ENCODE peak calls at places on chromosomes 11 and 22, in ten cellular contexts. Y is Daoy; P is NCI-H69; H is stimulated activated naive CD4-positive, alpha-beta T cell; O is substantia nigra; L is NCI-H1105; J is midbrain; E is fibroblast of lung; N is pulmonary artery endothelial cell; T is activated naive CD4-positive, alpha-beta T cell treated with Interleukin-2 at 50 U/mL for 16 hours. K is an unnamed sample.

GRCh38 chr11:112223125-112223524 is 3.1 kb upstream of the PTS start:
- DNase-seq in H (no peak), O (no peak), N (no peak), T (no peak), E (no peak), P (no peak), J (no peak), L (no peak), Y (no peak), K (no peak)

GRCh38 chr11:128759597-128759996 is 65.7 kb downstream of the FLI1 start:
- DNase-seq in O (no peak), N (no peak), E (no peak), T (no peak), J (no peak), L (no peak), P (no peak), Y (peak; percentile 50), H (no peak), K (no peak)

GRCh38 chr11:14554959-14555358 is 34.8 kb upstream of the PSMA1 start:
- DNase-seq in O (no peak), Y (no peak), J (no peak), T (no peak), H (peak; percentile 88), N (no peak), P (no peak), E (peak; percentile 89), L (no peak), K (peak; percentile 94)

GRCh38 chr11:2799881-2800654 is 85.5 kb downstream of the CDKN1C start:
- DNase-seq in H (no peak), L (no peak), E (no peak), T (no peak), O (no peak), Y (no peak), J (no peak), P (peak; percentile 51), N (no peak), K (no peak)

GRCh38 chr11:14022821-14023220 is 60.3 kb downstream of the SPON1 start:
- DNase-seq in Y (no peak), L (no peak), E (no peak), H (no peak), O (no peak), J (no peak), N (no peak), T (no peak), P (peak; percentile 89), K (no peak)

GRCh38 chr22:32660292-32660691 is 141.2 kb upstream of the TIMP3 start:
- DNase-seq in T (peak; percentile 36), Y (peak; percentile 73), E (peak; percentile 71), N (no peak), H (peak; percentile 46), O (peak; percentile 57), L (peak; percentile 58), P (peak; percentile 56), J (peak; percentile 27), K (peak; percentile 69)

GRCh38 chr11:65356394-65356972 is 1.9 kb downstream of the TIGD3 start:
- DNase-seq in T (no peak), P (no peak), L (no peak), N (no peak), E (no peak), J (no peak), H (no peak), Y (no peak), O (no peak), K (no peak)

GRCh38 chr11:10355257-10355661 is 50.4 kb downstream of the ADM start:
- DNase-seq in E (peak; percentile 63), N (no peak), O (no peak), P (no peak), H (no peak), T (no peak), J (no peak), Y (no peak), L (no peak), K (no peak)

GRCh38 chr11:66883021-66883968 is 26.4 kb downstream of the LRFN4 start:
- DNase-seq in E (peak; percentile 71), T (peak; percentile 69), L (peak; percentile 62), J (peak; percentile 81), H (peak; percentile 51), O (peak; percentile 83), P (peak; percentile 93), N (peak; percentile 17), Y (peak; percentile 76), K (peak; percentile 39)

GRCh38 chr11:101444164-101444563 is 139.6 kb downstream of the TRPC6 start:
- DNase-seq in Y (no peak), E (peak; percentile 17), O (no peak), L (no peak), P (no peak), N (no peak), T (no peak), H (no peak), J (no peak), K (no peak)

GRCh38 chr11:27201454-27202302 is 161.1 kb downstream of the BBOX1 start:
- DNase-seq in Y (peak; percentile 90), L (peak; percentile 95), H (no peak), P (peak; percentile 99), E (peak; percentile 79), O (no peak), T (no peak), N (no peak), J (no peak), K (peak; percentile 98)

GRCh38 chr11:61293869-61294716 is 1.0 kb downstream of the VWCE start:
- DNase-seq in P (peak; percentile 82), N (no peak), T (peak; percentile 41), J (no peak), L (peak; percentile 20), H (peak; percentile 13), E (peak; percentile 42), O (no peak), Y (peak; percentile 51), K (no peak)

GRCh38 chr22:26095271-26095956 is 73.8 kb upstream of the SEZ6L start:
- DNase-seq in N (no peak), H (no peak), P (no peak), O (no peak), T (no peak), J (no peak), Y (no peak), E (no peak), L (no peak), K (no peak)

K was measured in foreskin melanocyte.